ENCODE peak calls at places on chromosome 21, in seven cellular contexts. P, B, R, H, D, W and L are unnamed samples. For H3K4me1 and H3K27me3, the result is how much of the 10 kb centered on the place peaks cover.

GRCh38 chr21:21200103-21200938 is 202.1 kb downstream of the NCAM2 start:
- DNase-seq in P (no peak), B (peak), R (no peak), H (peak), D (no peak), W (peak), L (peak)

GRCh38 chr21:42997053-42997452 is 22.7 kb downstream of the PKNOX1 start:
- DNase-seq in P (no peak), B (peak), R (no peak), H (peak), D (no peak), W (peak), L (no peak)

GRCh38 chr21:26659181-26659580 is 86.1 kb upstream of the CYYR1 start:
- DNase-seq in P (no peak), B (no peak), R (no peak), H (no peak), D (no peak), W (no peak), L (no peak)

GRCh38 chr21:25421327-25422028 is 185.8 kb downstream of the MRPL39 start:
- DNase-seq in P (no peak), B (no peak), R (peak), H (no peak), D (no peak), W (peak), L (no peak)

GRCh38 chr21:17454315-17455027 is 58.4 kb upstream of the CXADR start:
- DNase-seq in P (no peak), B (peak), R (peak), H (peak), D (no peak), W (peak), L (no peak)

GRCh38 chr21:16912075-16912474 is 600.8 kb upstream of the CXADR start:
- DNase-seq in P (no peak), B (no peak), R (no peak), H (no peak), D (no peak), W (peak), L (no peak)

GRCh38 chr21:43209575-43210453 is 41.0 kb downstream of the CRYAA start:
- DNase-seq in P (peak), B (peak), R (peak), H (peak), D (no peak), W (peak), L (no peak)

GRCh38 chr21:25002676-25003075 is 604.6 kb downstream of the MRPL39 start:
- DNase-seq in P (no peak), B (no peak), R (no peak), H (no peak), D (no peak), W (no peak), L (no peak)

GRCh38 chr21:25691931-25692330 is 42.8 kb downstream of the ATP5PF start:
- DNase-seq in P (no peak), B (no peak), R (no peak), H (no peak), D (no peak), W (no peak), L (no peak)

GRCh38 chr21:16768096-16768495 is 744.7 kb upstream of the CXADR start:
- DNase-seq in P (no peak), B (no peak), R (no peak), H (no peak), D (no peak), W (no peak), L (no peak)

GRCh38 chr21:43188181-43188580 is 19.4 kb downstream of the CRYAA start:
- DNase-seq in P (no peak), B (peak), R (no peak), H (peak), D (no peak), W (no peak), L (no peak)

GRCh38 chr21:17455451-17455850 is 57.4 kb upstream of the CXADR start:
- DNase-seq in P (no peak), B (no peak), R (no peak), H (no peak), D (no peak), W (no peak), L (no peak)

GRCh38 chr21:27564684-27565280 is 597.9 kb upstream of the ADAMTS5 start:
- DNase-seq in P (no peak), B (peak), R (peak), H (peak), D (no peak), W (peak), L (no peak)

DNA sequence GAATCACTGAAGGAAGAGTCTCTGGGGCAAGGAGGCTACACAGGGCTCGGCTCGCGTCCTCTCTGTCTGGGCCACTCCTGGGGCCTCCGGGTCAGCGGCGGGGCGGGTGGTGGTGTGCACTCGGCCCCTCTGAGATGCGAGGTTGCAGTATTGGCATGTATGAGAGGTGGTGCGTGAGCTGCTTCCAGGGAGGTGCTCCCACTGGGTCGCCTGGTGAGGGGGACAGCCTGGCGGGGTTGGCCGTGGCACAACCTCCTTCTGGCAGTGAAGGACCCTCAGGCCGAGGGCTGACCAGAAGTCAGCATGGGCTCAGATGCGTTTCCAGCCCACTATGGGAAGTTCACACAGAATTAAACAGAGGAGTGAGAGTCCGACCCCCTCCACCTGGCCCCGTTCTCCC is 38.5 kb upstream of the COL18A1 start:
- DNase-seq in P (no peak), B (no peak), R (no peak), H (no peak), D (no peak), W (no peak), L (no peak)
- H3K4me1 ChIP-seq in P (under half), B (under half), R (under half), H (under half), D (under half), W (under half), L (under half)

GRCh38 chr21:31873275-31873695 is 465 bp downstream of the HUNK start:
- DNase-seq in P (peak), B (no peak), R (peak), H (no peak), D (no peak), W (no peak), L (no peak)
- TF ChIP-seq CTCF in P (no peak), B (no peak), R (no peak), H (no peak), D (no peak), W (no peak), L (no peak)

GRCh38 chr21:44932366-44933181 is 7.3 kb upstream of the SLX9 start:
- DNase-seq in P (peak), B (no peak), R (no peak), H (no peak), D (peak), W (peak), L (no peak)

GRCh38 chr21:44929799-44930542 is 9.3 kb upstream of the ITGB2 start:
- DNase-seq in P (peak), B (no peak), R (no peak), H (no peak), D (no peak), W (no peak), L (no peak)

GRCh38 chr21:44931501-44932365 is 8.1 kb upstream of the SLX9 start:
- DNase-seq in P (peak), B (no peak), R (no peak), H (no peak), D (peak), W (no peak), L (no peak)

GRCh38 chr21:44930543-44930981 is 9.3 kb upstream of the SLX9 start:
- DNase-seq in P (peak), B (no peak), R (no peak), H (no peak), D (peak), W (peak), L (no peak)

GRCh38 chr21:44931137-44931500 is 8.7 kb upstream of the SLX9 start:
- DNase-seq in P (peak), B (no peak), R (peak), H (no peak), D (peak), W (peak), L (no peak)
- H3K27me3 ChIP-seq in P (under half), B (under half), R (under half), H (under half), D (half or more), W (half or more), L (under half)

GRCh38 chr21:33214056-33214455 is 15.7 kb upstream of the IFNAR2 start:
- DNase-seq in P (no peak), B (no peak), R (no peak), H (no peak), D (no peak), W (no peak), L (no peak)
- H3K4me1 ChIP-seq in P (under half), B (under half), R (under half), H (under half), D (under half), W (under half), L (under half)

DNA sequence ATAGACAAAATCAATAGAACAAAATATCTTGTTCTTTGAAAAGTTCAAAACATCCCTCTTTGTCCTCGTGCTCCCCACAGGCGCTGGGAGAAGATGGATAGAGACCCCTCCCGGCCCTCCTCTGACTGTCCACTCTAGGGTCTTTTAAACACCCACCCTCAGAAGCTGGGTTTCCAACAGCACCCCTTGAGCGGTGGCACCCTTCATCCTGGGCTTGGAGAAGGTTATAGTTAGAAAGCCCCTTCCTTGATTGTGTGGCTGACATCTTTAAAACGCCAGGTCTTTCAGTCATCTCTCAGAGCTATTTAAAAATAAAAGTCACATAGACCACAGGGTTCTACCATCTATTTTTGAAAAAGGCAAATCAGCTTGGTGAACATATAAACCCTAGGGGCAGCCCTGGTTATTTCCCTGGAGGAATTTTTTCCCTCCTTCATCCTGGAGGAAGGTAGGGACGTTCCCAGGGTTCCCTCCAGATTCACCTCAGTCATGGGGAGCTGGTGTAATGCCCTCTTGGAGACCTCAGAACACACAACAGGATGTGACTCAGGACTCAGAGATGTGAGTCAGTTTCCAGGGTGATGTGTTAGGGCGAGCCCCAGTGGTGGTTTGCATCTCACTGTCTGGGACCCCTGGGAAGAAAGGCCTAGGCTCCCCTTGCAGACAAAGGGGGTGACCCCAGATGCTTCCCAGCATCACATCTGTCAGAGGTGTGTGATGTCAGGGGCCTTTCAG is 138.5 kb downstream of the CLIC6 start:
- DNase-seq in P (no peak), B (no peak), R (no peak), H (no peak), D (no peak), W (peak), L (peak)
- TF ChIP-seq CTCF in P (no peak), B (no peak), R (no peak), H (no peak), D (no peak), W (peak), L (no peak)

GRCh38 chr21:41979335-41979734 is 25.5 kb upstream of the C2CD2 start:
- DNase-seq in P (no peak), B (no peak), R (no peak), H (no peak), D (no peak), W (no peak), L (no peak)

GRCh38 chr21:41979751-41980369 is 26.0 kb upstream of the C2CD2 start:
- DNase-seq in P (no peak), B (no peak), R (no peak), H (no peak), D (no peak), W (no peak), L (no peak)

GRCh38 chr21:41975391-41976272 is 21.8 kb upstream of the C2CD2 start:
- DNase-seq in P (peak), B (no peak), R (no peak), H (no peak), D (no peak), W (no peak), L (no peak)

GRCh38 chr21:41976611-41977010 is 22.8 kb upstream of the C2CD2 start:
- DNase-seq in P (peak), B (no peak), R (no peak), H (no peak), D (no peak), W (no peak), L (no peak)

DNA sequence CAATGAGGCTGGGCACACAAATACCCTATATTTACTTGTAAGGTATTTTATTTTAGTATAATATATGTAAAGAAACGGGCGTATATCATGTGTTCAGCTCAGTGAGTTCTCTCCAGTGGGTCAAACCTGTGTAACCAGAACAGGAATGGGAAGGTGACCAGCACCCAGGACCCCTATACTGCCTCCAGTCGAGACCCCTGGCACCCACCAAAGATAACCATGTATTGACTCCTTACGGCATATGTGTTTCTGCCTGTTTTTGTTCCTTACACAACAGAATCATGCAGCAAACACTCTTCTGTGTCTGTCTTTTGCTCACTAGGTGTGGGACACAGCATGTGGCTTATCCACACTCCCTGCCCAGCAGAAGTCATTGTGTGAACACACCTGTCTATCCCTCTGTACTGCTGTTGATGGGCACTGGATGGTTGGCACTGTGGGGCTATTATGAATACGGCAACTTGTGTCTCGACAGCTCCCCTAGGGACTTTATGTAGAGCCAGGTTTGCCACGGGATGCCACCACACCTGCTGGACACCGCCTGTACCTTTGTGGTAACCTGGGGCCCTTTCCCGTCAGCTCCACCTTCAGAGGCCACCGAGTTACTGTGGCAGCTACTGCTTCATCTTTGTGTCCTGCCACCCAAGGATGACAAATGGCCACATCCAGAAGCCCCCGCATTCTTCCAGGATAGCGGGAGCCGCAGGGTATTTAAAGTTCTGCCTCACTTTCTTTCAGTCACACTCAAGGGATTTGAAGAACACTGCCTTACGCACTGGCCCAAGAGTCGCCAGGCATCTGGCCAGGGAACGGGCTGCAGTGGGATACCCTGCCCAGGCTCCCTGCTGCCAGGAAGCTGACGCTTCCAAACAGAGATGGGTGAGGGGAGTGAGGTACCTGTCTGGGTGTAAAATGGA is 23.5 kb upstream of the C2CD2 start:
- DNase-seq in P (no peak), B (no peak), R (no peak), H (no peak), D (no peak), W (no peak), L (no peak)
- H3K27me3 ChIP-seq in P (under half), B (under half), R (under half), H (under half), D (under half), W (under half), L (under half)

GRCh38 chr21:31673513-31673912 is 14.0 kb downstream of the SOD1 start:
- DNase-seq in P (no peak), B (no peak), R (no peak), H (no peak), D (no peak), W (no peak), L (no peak)

GRCh38 chr21:31668651-31669491 is 9.4 kb downstream of the SOD1 start:
- DNase-seq in P (no peak), B (no peak), R (no peak), H (no peak), D (no peak), W (no peak), L (no peak)

GRCh38 chr21:31670065-31670464 is 10.6 kb downstream of the SOD1 start:
- DNase-seq in P (no peak), B (no peak), R (no peak), H (no peak), D (no peak), W (no peak), L (no peak)

GRCh38 chr21:31671931-31672330 is 12.4 kb downstream of the SOD1 start:
- DNase-seq in P (no peak), B (no peak), R (peak), H (peak), D (no peak), W (no peak), L (no peak)

GRCh38 chr21:31671146-31671716 is 11.7 kb downstream of the SOD1 start:
- DNase-seq in P (no peak), B (no peak), R (no peak), H (no peak), D (no peak), W (no peak), L (no peak)
- H3K4me1 ChIP-seq in P (under half), B (under half), R (under half), H (under half), D (under half), W (under half), L (under half)

GRCh38 chr21:37565530-37566223 is 199.1 kb downstream of the DYRK1A start:
- DNase-seq in P (no peak), B (no peak), R (no peak), H (no peak), D (no peak), W (no peak), L (no peak)
- TF ChIP-seq CTCF in P (no peak), B (no peak), R (no peak), H (no peak), D (no peak), W (no peak), L (no peak)

DNA sequence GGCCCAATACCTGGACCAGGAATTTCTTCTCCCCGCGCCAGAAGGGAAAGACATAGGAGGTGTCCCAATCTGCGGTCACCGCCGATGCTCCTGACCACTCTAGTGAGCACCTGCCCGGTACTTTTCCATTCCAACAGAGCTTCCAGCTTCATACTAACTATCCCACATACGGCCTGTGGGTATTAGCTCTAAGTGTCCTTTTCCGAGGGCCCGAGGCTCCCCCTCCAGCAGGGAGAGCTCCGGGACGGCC is 2.6 kb upstream of the SIM2 start:
- DNase-seq in P (no peak), B (no peak), R (peak), H (no peak), D (no peak), W (no peak), L (no peak)
- H3K27me3 ChIP-seq in P (half or more), B (under half), R (half or more), H (under half), D (half or more), W (half or more), L (half or more)

GRCh38 chr21:36072453-36073167 is 2.8 kb downstream of the CBR1 start:
- DNase-seq in P (no peak), B (no peak), R (no peak), H (no peak), D (no peak), W (no peak), L (no peak)
- H3K4me1 ChIP-seq in P (under half), B (under half), R (under half), H (under half), D (half or more), W (under half), L (under half)